ENCODE peak calls at places on chromosomes 1 and 21, in nine cellular contexts. N is mucosa of gallbladder; J is MV-4-11; F is hippocampal formation; P is psoas muscle; O is RKO; C is body of pancreas; G is ovary; B is stimulated activated CD4-positive, alpha-beta T cell treated with anti-CD3 and anti-CD28 coated beads, Interleukin-12 subunit alpha, Interleukin-12 subunit beta, amount 100 ng/mL, for 4 hours. U is an unnamed sample.

GRCh38 chr21:44557491-44558328 is 885 bp downstream of the KRTAP10-3 start:
- DNase-seq in C (no peak), N (no peak), O (no peak), G (no peak), J (no peak), F (no peak), P (no peak), B (no peak), U (no peak)

GRCh38 chr21:30882907-30883597 is 1.7 kb upstream of the KRTAP11-1 start:
- DNase-seq in B (no peak), N (no peak), F (no peak), J (no peak), O (no peak), G (no peak), P (no peak), C (no peak), U (peak; percentile 4)

GRCh38 chr1:168665975-168666374 is 63.0 kb downstream of the DPT start:
- DNase-seq in P (no peak), N (no peak), J (no peak), F (no peak), C (no peak), G (no peak), O (no peak), B (no peak), U (no peak)

GRCh38 chr21:41674433-41674832 is 92.4 kb downstream of the RIPK4 start:
- DNase-seq in P (no peak), N (no peak), J (peak; percentile 61), B (no peak), O (no peak), G (no peak), C (no peak), F (no peak), U (no peak)

GRCh38 chr1:164764333-164764732 is 205.3 kb downstream of the PBX1 start:
- DNase-seq in B (no peak), J (no peak), O (no peak), N (no peak), F (no peak), C (no peak), G (no peak), P (no peak), U (no peak)

GRCh38 chr1:228136908-228137307 is 3.2 kb upstream of the GUK1 start:
- DNase-seq in G (no peak), J (no peak), N (no peak), C (no peak), P (no peak), O (no peak), F (no peak), B (no peak), U (no peak)

GRCh38 chr1:56200446-56200845 is 378.9 kb downstream of the PLPP3 start:
- DNase-seq in B (no peak), C (no peak), P (no peak), J (no peak), O (no peak), N (no peak), F (no peak), G (no peak), U (no peak)

GRCh38 chr1:218778257-218778656 is 395.4 kb upstream of the LYPLAL1 start:
- DNase-seq in F (no peak), N (no peak), J (no peak), P (no peak), B (no peak), G (no peak), C (no peak), O (no peak), U (no peak)

GRCh38 chr1:53657891-53658396 is 81.0 kb downstream of the GLIS1 start:
- DNase-seq in J (no peak), B (no peak), N (no peak), O (no peak), C (no peak), F (no peak), P (no peak), G (peak; percentile 1), U (no peak)